ENCODE peak calls at places on chromosomes 11 and 22, in four cellular contexts. One of them, this sample, is unnamed.

GRCh38 chr11:61418136-61418535 is 11.6 kb downstream of the CPSF7 start:
- DNase-seq in IMR-90: peak
- DNase-seq in H9: no peak
- DNase-seq in H1: no peak
- DNase-seq in this sample: no peak

GRCh38 chr11:1020211-1020905 is 16.2 kb downstream of the MUC6 start:
- DNase-seq in IMR-90: no peak
- DNase-seq in H9: no peak
- DNase-seq in H1: no peak
- DNase-seq in this sample: no peak

GRCh38 chr11:60305906-60306619 is 21.0 kb upstream of the MS4A6E start:
- DNase-seq in IMR-90: no peak
- DNase-seq in H9: no peak
- DNase-seq in H1: no peak
- DNase-seq in this sample: peak

GRCh38 chr11:93570759-93571413 is 27.7 kb upstream of the SMCO4 start:
- DNase-seq in IMR-90: peak
- DNase-seq in H9: no peak
- DNase-seq in H1: no peak
- DNase-seq in this sample: peak

GRCh38 chr22:23274891-23275694 is 94.8 kb downstream of the BCR start:
- DNase-seq in IMR-90: no peak
- DNase-seq in H9: no peak
- DNase-seq in H1: no peak
- DNase-seq in this sample: no peak

GRCh38 chr22:30606455-30607299 is at the start of gene TCN2:
- DNase-seq in IMR-90: peak
- DNase-seq in H9: peak
- DNase-seq in H1: peak
- DNase-seq in this sample: peak

GRCh38 chr22:36465232-36466021 is 16.0 kb downstream of the TXN2 start:
- DNase-seq in IMR-90: peak
- DNase-seq in H9: no peak
- DNase-seq in H1: no peak
- DNase-seq in this sample: peak

GRCh38 chr11:72239296-72239848 is 4.6 kb downstream of the PHOX2A start:
- DNase-seq in IMR-90: peak
- DNase-seq in H9: peak
- DNase-seq in H1: no peak
- DNase-seq in this sample: peak

GRCh38 chr11:95908826-95909225 is 15.1 kb downstream of the MTMR2 start:
- DNase-seq in IMR-90: peak
- DNase-seq in H9: no peak
- DNase-seq in H1: no peak
- DNase-seq in this sample: no peak

GRCh38 chr11:35272391-35272821 is 133.4 kb downstream of the CD44 start:
- DNase-seq in IMR-90: no peak
- DNase-seq in H9: no peak
- DNase-seq in H1: no peak
- DNase-seq in this sample: no peak

GRCh38 chr11:121240650-121241299 is 51.8 kb upstream of the SC5D start:
- DNase-seq in IMR-90: no peak
- DNase-seq in H9: no peak
- DNase-seq in H1: no peak
- DNase-seq in this sample: no peak

GRCh38 chr22:49027122-49027670 is 800.5 kb downstream of the BRD1 start:
- DNase-seq in IMR-90: no peak
- DNase-seq in H9: no peak
- DNase-seq in H1: no peak
- DNase-seq in this sample: no peak
- H2BK120ac ChIP-seq in IMR-90: no peak
- H2BK120ac ChIP-seq in H9: no peak
- H2BK120ac ChIP-seq in H1: no peak
- H2BK120ac ChIP-seq in this sample: no peak

DNA sequence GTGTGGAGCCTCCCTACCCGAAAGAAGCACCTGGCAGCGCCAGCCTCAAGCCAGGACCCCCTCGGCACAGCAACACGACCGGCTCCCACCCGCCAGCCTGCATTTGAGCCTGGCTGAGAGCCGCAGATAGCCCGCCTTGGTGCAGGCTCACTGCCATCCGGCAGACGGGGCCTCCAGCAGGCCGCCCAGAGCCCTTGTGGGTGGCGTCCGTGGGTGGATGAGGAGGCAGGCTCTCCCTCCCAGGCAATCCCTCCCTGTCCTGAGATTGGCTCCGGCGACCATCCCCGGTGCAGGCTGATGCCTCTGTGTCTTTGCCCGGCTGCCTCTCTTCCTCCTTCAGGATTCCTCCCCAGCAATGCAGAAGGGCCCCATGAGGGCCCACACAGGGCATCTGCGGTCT is 1527.9 kb downstream of the BRD1 start:
- DNase-seq in IMR-90: no peak
- DNase-seq in H9: no peak
- DNase-seq in H1: no peak
- DNase-seq in this sample: no peak
- H2BK15ac ChIP-seq in IMR-90: no peak
- H2BK15ac ChIP-seq in H9: no peak
- H2BK15ac ChIP-seq in H1: no peak
- H2BK15ac ChIP-seq in this sample: no peak

DNA sequence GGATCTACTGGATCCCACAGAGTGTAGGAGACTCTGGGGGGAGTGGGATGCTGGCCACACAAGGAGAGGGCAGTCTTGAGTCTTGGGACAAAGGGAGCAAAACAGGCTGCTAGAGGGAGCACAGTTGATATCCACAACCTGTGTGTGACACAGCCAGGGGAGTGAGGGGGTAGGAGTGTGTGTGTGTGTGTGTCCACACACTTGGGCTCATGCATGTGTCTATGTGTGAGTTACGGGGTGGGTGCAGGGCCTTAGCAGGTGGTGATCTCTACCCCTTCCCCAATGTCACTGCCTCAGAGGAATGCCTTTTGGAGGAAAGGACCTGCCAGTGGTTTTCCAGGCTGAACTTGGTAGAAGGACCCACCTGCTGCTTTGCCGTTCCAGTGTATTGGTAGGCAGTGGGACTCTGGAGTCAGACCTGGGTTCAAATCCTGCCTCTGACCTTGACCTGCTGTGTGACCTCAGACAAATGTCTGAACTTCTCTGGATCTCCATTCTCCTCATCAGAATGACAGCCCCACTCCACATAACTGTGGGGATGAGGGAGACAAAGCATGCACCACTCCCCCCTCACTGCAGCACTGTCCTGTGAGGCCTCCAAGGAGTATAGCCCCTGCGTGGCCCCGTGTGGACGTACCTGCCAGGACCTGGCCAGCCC is 27.2 kb downstream of the OTOG start:
- DNase-seq in IMR-90: no peak
- DNase-seq in H9: peak
- DNase-seq in H1: no peak
- DNase-seq in this sample: no peak
- H4K5ac ChIP-seq in IMR-90: no peak
- H4K5ac ChIP-seq in H9: no peak
- H4K5ac ChIP-seq in H1: no peak
- H4K5ac ChIP-seq in this sample: no peak

DNA sequence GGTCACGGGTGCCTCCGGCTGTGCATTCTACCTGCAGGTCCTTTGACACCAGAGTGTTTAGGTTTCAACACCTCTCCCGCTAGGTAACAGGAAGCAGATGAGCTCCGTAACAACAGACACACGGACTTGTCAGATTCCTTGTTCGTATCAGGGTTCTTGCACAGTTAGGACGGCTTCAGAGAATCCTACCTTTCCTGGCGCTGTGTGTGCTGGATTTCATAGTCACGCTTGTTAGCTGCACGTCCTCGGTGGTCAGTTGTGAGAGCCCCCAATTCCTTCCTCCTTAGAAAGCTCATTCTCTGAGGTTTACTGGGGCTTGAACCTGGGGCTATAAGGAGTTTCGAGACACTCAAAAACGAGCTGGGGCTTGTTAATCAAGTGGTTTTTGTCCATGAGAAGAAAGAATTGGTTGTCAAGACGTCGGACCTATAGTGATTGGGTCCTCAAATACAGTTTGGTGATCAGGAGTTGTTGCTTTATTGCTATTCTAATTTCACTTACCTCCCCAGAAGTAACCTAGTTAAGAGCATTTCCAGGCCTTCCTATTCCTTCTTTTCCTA is 672 bp downstream of the DDB2 start:
- DNase-seq in IMR-90: no peak
- DNase-seq in H9: no peak
- DNase-seq in H1: no peak
- DNase-seq in this sample: peak
- H2BK120ac ChIP-seq in IMR-90: peak
- H2BK120ac ChIP-seq in H9: peak
- H2BK120ac ChIP-seq in H1: peak
- H2BK120ac ChIP-seq in this sample: peak